ENCODE peak calls at places on chromosomes 7 and 10, in ten cellular contexts. F is naive thymus-derived CD8-positive, alpha-beta T cell; A is DMS53; S is RPMI7951; N is ELR; H is kidney; V is ovary; I is NCI-H226; Q is germinal center; B is adipocyte. J is an unnamed sample.

GRCh38 chr10:3906511-3907111 is 121.6 kb upstream of the KLF6 start:
- DNase-seq in F (no peak), A (no peak), S (no peak), N (peak; percentile 69), H (no peak), V (peak; percentile 32), I (no peak), Q (no peak), B (peak; percentile 73), J (no peak)

GRCh38 chr7:91557789-91558396 is 293.7 kb downstream of the FZD1 start:
- DNase-seq in F (no peak), A (peak; percentile 82), S (peak; percentile 95), N (peak; percentile 93), H (no peak), V (no peak), I (peak; percentile 98), Q (no peak), B (no peak), J (no peak)

GRCh38 chr10:43409385-43410109 is 561 bp upstream of the HNRNPF start:
- DNase-seq in F (peak; percentile 72), A (peak; percentile 83), S (peak; percentile 37), N (peak; percentile 52), H (peak; percentile 79), V (no peak), I (no peak), Q (no peak), B (no peak), J (peak; percentile 69)

GRCh38 chr10:3882855-3883254 is 97.8 kb upstream of the KLF6 start:
- DNase-seq in F (no peak), A (no peak), S (no peak), N (no peak), H (no peak), V (no peak), I (no peak), Q (no peak), B (no peak), J (no peak)

GRCh38 chr10:6469661-6470060 is 110.4 kb downstream of the PRKCQ start:
- DNase-seq in F (no peak), A (no peak), S (no peak), N (no peak), H (no peak), V (no peak), I (no peak), Q (no peak), B (no peak), J (no peak)

GRCh38 chr7:22429386-22429785 is 70.6 kb downstream of the STEAP1B start:
- DNase-seq in F (no peak), A (peak; percentile 65), S (no peak), N (peak; percentile 51), H (no peak), V (no peak), I (no peak), Q (no peak), B (no peak), J (no peak)

GRCh38 chr10:24866615-24867583 is 85.5 kb downstream of the PRTFDC1 start:
- DNase-seq in F (no peak), A (peak; percentile 85), S (peak; percentile 69), N (peak; percentile 90), H (no peak), V (peak; percentile 40), I (peak; percentile 23), Q (no peak), B (peak; percentile 45), J (no peak)

GRCh38 chr7:93442478-93443224 is 131.9 kb downstream of the CALCR start:
- DNase-seq in F (peak; percentile 22), A (peak; percentile 91), S (peak; percentile 28), N (peak; percentile 53), H (no peak), V (no peak), I (no peak), Q (peak; percentile 36), B (peak; percentile 15), J (no peak)

GRCh38 chr7:101099969-101100781 is 14.9 kb downstream of the TRIM56 start:
- DNase-seq in F (no peak), A (peak; percentile 88), S (peak; percentile 99), N (peak; percentile 99), H (peak; percentile 98), V (peak; percentile 97), I (peak; percentile 96), Q (no peak), B (peak; percentile 99), J (peak; percentile 95)

GRCh38 chr7:94696981-94697670 is 41.2 kb upstream of the SGCE start:
- DNase-seq in F (no peak), A (peak; percentile 58), S (peak; percentile 94), N (peak; percentile 94), H (no peak), V (peak; percentile 61), I (peak; percentile 74), Q (no peak), B (peak; percentile 96), J (peak; percentile 82)

GRCh38 chr7:53789741-53790140 is 752.4 kb upstream of the VSTM2A start:
- DNase-seq in F (no peak), A (no peak), S (no peak), N (no peak), H (no peak), V (no peak), I (no peak), Q (no peak), B (no peak), J (no peak)

GRCh38 chr7:158026636-158027265 is 560.9 kb downstream of the PTPRN2 start:
- DNase-seq in F (no peak), A (no peak), S (no peak), N (no peak), H (peak; percentile 55), V (no peak), I (no peak), Q (no peak), B (no peak), J (peak; percentile 42)

GRCh38 chr10:16686081-16686902 is 130.9 kb downstream of the RSU1 start:
- DNase-seq in F (no peak), A (no peak), S (no peak), N (no peak), H (no peak), V (no peak), I (no peak), Q (no peak), B (no peak), J (no peak)

GRCh38 chr10:126350216-126350992 is 37.9 kb downstream of the ADAM12 start:
- DNase-seq in F (no peak), A (peak; percentile 78), S (peak; percentile 97), N (peak; percentile 96), H (peak; percentile 90), V (no peak), I (peak; percentile 84), Q (no peak), B (peak; percentile 62), J (no peak)